ENCODE peak calls at places on chromosomes 4 and X, in five cellular contexts. W is dorsolateral prefrontal cortex; X is IMR-90; B is kidney epithelial cell; D is CD8-positive, alpha-beta T cell. S is an unnamed sample.

GRCh38 chrX:141405878-141406492 is 163.7 kb upstream of the SPANXC start:
- DNase-seq in W (no peak), D (no peak), X (peak), B (peak), S (peak)

GRCh38 chr4:21118301-21118700 is 418.0 kb downstream of the PACRGL start:
- DNase-seq in X (no peak), D (no peak), W (no peak), B (no peak), S (no peak)

GRCh38 chr4:26325191-26325590 is 4.4 kb downstream of the RBPJ start:
- DNase-seq in B (no peak), D (peak), W (no peak), X (peak), S (no peak)

GRCh38 chr4:8515316-8516060 is 64.7 kb upstream of the GPR78 start:
- DNase-seq in X (peak), B (no peak), D (no peak), W (no peak), S (peak)

GRCh38 chr4:91198951-91199350 is 1071.8 kb downstream of the CCSER1 start:
- DNase-seq in X (no peak), D (no peak), B (no peak), W (no peak), S (no peak)

GRCh38 chrX:15664487-15665444 is at the start of gene CLTRN:
- DNase-seq in B (no peak), W (no peak), X (no peak), D (no peak), S (no peak)

GRCh38 chr4:132382243-132382642 is 766.9 kb upstream of the PCDH10 start:
- DNase-seq in D (no peak), B (no peak), X (no peak), W (no peak), S (no peak)

GRCh38 chrX:70030242-70030823 is 19.4 kb downstream of the AWAT2 start:
- DNase-seq in W (no peak), X (peak), D (peak), B (no peak), S (peak)

GRCh38 chr4:82398263-82398662 is 24.5 kb upstream of the HNRNPD start:
- DNase-seq in B (no peak), D (no peak), X (no peak), W (no peak), S (no peak)

GRCh38 chr4:4260185-4260751 is 12.2 kb upstream of the TMEM128 start:
- DNase-seq in W (no peak), D (no peak), B (no peak), X (peak), S (peak)

GRCh38 chr4:171857302-171858005 is 44.2 kb downstream of the GALNTL6 start:
- DNase-seq in X (no peak), B (peak), D (no peak), W (no peak), S (no peak)

GRCh38 chr4:28682872-28683271 is 1822.2 kb downstream of the STIM2 start:
- DNase-seq in X (no peak), D (no peak), W (no peak), B (no peak), S (no peak)

GRCh38 chrX:105821471-105822081 is 763 bp upstream of the NRK start:
- DNase-seq in X (peak), D (no peak), W (no peak), B (peak), S (no peak)

GRCh38 chr4:3407171-3407771 is 34.5 kb upstream of the HGFAC start:
- DNase-seq in D (no peak), W (peak), X (no peak), B (no peak), S (no peak)

GRCh38 chr4:167854881-167855280 is 237.5 kb upstream of the ANXA10 start:
- DNase-seq in D (no peak), B (no peak), W (no peak), X (no peak), S (no peak)

GRCh38 chr4:24328711-24329110 is 255.6 kb downstream of the DHX15 start:
- DNase-seq in D (no peak), B (no peak), W (no peak), X (no peak), S (no peak)

GRCh38 chr4:112145820-112146813 is 863 bp downstream of the FAM241A start:
- DNase-seq in W (peak), D (peak), X (peak), B (no peak), S (no peak)

GRCh38 chr4:122481766-122482405 is 25.4 kb upstream of the IL2 start:
- DNase-seq in W (no peak), B (no peak), X (no peak), D (no peak), S (no peak)

GRCh38 chr4:153081181-153081580 is 123.1 kb upstream of the TRIM2 start:
- DNase-seq in B (no peak), W (no peak), X (no peak), D (no peak), S (no peak)

GRCh38 chrX:119072771-119073170 is at the start of gene CT47C1:
- DNase-seq in X (no peak), B (no peak), W (no peak), D (no peak), S (no peak)

GRCh38 chr4:10013722-10014121 is 7.6 kb downstream of the SLC2A9 start:
- DNase-seq in D (no peak), X (no peak), B (no peak), W (no peak), S (no peak)

GRCh38 chr4:186844059-186844681 is 120.5 kb upstream of the FAT1 start:
- DNase-seq in D (no peak), B (no peak), X (peak), W (no peak), S (no peak)

GRCh38 chrX:15576019-15576418 is 24.7 kb downstream of the ACE2 start:
- DNase-seq in X (peak), D (no peak), W (no peak), B (no peak), S (no peak)

GRCh38 chrX:27600686-27601085 is 10.5 kb downstream of the DCAF8L2 start:
- DNase-seq in X (no peak), B (no peak), W (no peak), D (no peak), S (no peak)

GRCh38 chr4:33975996-33976395 is 2268.3 kb downstream of the ARAP2 start:
- DNase-seq in W (no peak), X (no peak), B (no peak), D (no peak), S (no peak)

GRCh38 chr4:49002931-49003330 is 16.9 kb downstream of the CWH43 start:
- DNase-seq in W (no peak), X (no peak), B (no peak), D (no peak), S (no peak)

GRCh38 chrX:104370089-104370488 is 115.4 kb upstream of the ESX1 start:
- DNase-seq in B (no peak), X (no peak), W (no peak), D (no peak), S (no peak)

GRCh38 chrX:367349-367748 is 19.4 kb downstream of the PPP2R3B start:
- DNase-seq in D (no peak), B (no peak), W (no peak), X (no peak), S (no peak)

GRCh38 chrX:54785901-54786300 is 12.2 kb downstream of the ITIH6 start:
- DNase-seq in B (no peak), W (no peak), X (no peak), D (no peak), S (no peak)

GRCh38 chrX:40468033-40468979 is 112.5 kb upstream of the ATP6AP2 start:
- DNase-seq in D (peak), B (peak), X (peak), W (peak), S (no peak)

GRCh38 chr4:2353222-2354107 is 65.0 kb downstream of the ZFYVE28 start:
- DNase-seq in W (no peak), B (no peak), D (no peak), X (no peak), S (no peak)

DNA sequence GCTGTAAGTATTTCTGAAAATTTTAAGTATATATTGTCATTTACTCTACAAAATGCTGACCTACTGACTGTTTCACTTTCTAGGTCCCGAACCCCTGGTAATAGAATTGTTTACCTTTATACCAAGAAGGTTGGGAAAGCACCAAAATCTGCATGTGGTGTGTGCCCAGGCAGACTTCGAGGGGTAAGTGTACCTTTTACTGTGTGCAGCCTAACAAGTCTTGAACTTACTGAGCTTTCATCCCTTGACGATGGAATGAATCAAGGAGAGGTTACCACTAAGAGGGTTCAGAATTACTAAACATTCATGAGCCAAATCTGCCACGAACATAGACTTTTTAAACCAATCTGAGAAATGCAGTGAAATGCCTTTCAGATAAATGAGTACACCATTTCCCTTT is 1.6 kb downstream of the RPL34 start:
- DNase-seq in B (no peak), X (no peak), D (no peak), W (no peak), S (no peak)
- H3K4me3 ChIP-seq in B (peak), X (no peak), D (no peak), W (no peak), S (peak)

DNA sequence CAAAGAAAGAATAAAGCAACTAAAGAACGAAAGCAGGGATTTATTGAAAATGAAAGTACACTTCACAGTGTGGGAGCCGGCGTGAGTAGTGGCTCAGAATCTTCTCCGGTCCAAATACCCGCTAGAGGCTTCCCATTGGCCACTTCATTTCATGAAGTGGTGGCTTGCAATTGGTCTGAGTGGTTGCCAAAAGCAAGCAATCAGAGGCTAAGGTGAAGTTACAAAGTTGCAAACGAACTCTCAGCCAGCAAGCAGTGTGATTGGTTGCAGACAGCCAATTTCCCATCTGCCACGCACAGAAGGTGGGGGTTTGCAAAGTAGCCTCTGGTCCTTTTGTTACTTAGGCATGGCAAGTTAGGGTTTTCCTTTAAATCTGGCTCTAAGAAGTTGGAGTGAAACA is 6.7 kb upstream of the CLOCK start:
- DNase-seq in X (no peak), B (no peak), W (no peak), D (no peak), S (peak)
- H3K4me3 ChIP-seq in X (no peak), B (no peak), W (peak), D (no peak), S (peak)

GRCh38 chr4:6858997-6859396 is 50.6 kb upstream of the TBC1D14 start:
- DNase-seq in B (no peak), X (no peak), W (no peak), D (no peak), S (no peak)

GRCh38 chr4:6857009-6857882 is 52.4 kb upstream of the TBC1D14 start:
- DNase-seq in B (no peak), D (no peak), X (no peak), W (no peak), S (no peak)

GRCh38 chr4:6856391-6856790 is 53.2 kb upstream of the TBC1D14 start:
- DNase-seq in W (no peak), D (no peak), B (no peak), X (no peak), S (no peak)

GRCh38 chr4:6854098-6854744 is 55.4 kb upstream of the TBC1D14 start:
- DNase-seq in X (no peak), D (no peak), B (no peak), W (no peak), S (no peak)

GRCh38 chr4:6855692-6856297 is 53.8 kb upstream of the TBC1D14 start:
- DNase-seq in D (no peak), B (no peak), W (no peak), X (peak), S (peak)
- H3K4me3 ChIP-seq in D (no peak), B (no peak), W (no peak), X (no peak), S (no peak)

GRCh38 chr4:55931043-55931442 is 17.7 kb upstream of the CEP135 start:
- DNase-seq in X (no peak), D (no peak), W (no peak), B (no peak), S (no peak)

GRCh38 chr4:55931833-55932232 is 16.9 kb upstream of the CEP135 start:
- DNase-seq in D (no peak), X (peak), W (no peak), B (no peak), S (no peak)

GRCh38 chr4:55933611-55934010 is 15.1 kb upstream of the CEP135 start:
- DNase-seq in X (no peak), D (no peak), W (no peak), B (no peak), S (no peak)

GRCh38 chr4:55927776-55928437 is 20.8 kb upstream of the CEP135 start:
- DNase-seq in W (no peak), X (peak), B (no peak), D (no peak), S (no peak)

GRCh38 chr4:55932489-55932888 is 16.3 kb upstream of the CEP135 start:
- DNase-seq in W (no peak), B (no peak), D (no peak), X (no peak), S (no peak)
- H3K4me3 ChIP-seq in W (no peak), B (no peak), D (no peak), X (no peak), S (no peak)

GRCh38 chrX:78746496-78746895 is 1.0 kb upstream of the LPAR4 start:
- DNase-seq in X (no peak), D (no peak), W (no peak), B (no peak), S (no peak)

DNA sequence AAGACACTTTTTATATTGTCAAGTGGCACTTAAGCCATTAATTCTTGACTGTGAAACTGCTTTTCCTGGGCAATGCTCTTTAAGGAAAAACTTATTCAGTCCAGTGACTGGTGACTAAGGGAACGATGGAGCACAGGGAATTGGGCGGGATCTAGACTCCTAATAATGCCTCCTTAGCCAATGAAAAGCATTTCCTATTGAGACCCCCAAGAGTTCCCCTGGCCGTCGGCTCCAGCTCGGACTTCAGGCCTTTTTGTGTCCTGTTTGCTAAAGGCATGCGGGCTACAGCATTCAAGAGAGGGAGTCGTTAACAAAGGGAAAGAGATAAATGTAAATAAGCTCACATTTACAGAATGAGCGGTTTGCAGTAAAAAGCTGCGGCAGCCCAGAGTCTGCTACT is at the start of gene LPAR4:
- DNase-seq in W (no peak), D (no peak), X (no peak), B (peak), S (no peak)
- H3K4me3 ChIP-seq in W (no peak), D (no peak), X (peak), B (peak), S (peak)